ENCODE peak calls at places on chromosome 6, in six cellular contexts. One of them, this sample, is unnamed.

GRCh38 chr6:31419842-31420241 is 16.4 kb downstream of the MICA start:
- DNase-seq in RWPE1: no peak
- DNase-seq in type B pancreatic cell: no peak
- DNase-seq in fibroblast of the aortic adventitia: no peak
- DNase-seq in OCI-LY7: no peak
- DNase-seq in psoas muscle: no peak
- DNase-seq in this sample: no peak

GRCh38 chr6:148868901-148869300 is 122.1 kb downstream of the UST start:
- DNase-seq in RWPE1: no peak
- DNase-seq in type B pancreatic cell: no peak
- DNase-seq in fibroblast of the aortic adventitia: peak
- DNase-seq in OCI-LY7: no peak
- DNase-seq in psoas muscle: no peak
- DNase-seq in this sample: no peak

GRCh38 chr6:139525415-139525814 is 151.0 kb upstream of the CITED2 start:
- DNase-seq in RWPE1: no peak
- DNase-seq in type B pancreatic cell: no peak
- DNase-seq in fibroblast of the aortic adventitia: no peak
- DNase-seq in OCI-LY7: no peak
- DNase-seq in psoas muscle: no peak
- DNase-seq in this sample: no peak

GRCh38 chr6:157113389-157113788 is 209.9 kb downstream of the TMEM242 start:
- DNase-seq in RWPE1: no peak
- DNase-seq in type B pancreatic cell: no peak
- DNase-seq in fibroblast of the aortic adventitia: no peak
- DNase-seq in OCI-LY7: no peak
- DNase-seq in psoas muscle: no peak
- DNase-seq in this sample: no peak

GRCh38 chr6:48449002-48449401 is 338.0 kb upstream of the PTCHD4 start:
- DNase-seq in RWPE1: no peak
- DNase-seq in type B pancreatic cell: no peak
- DNase-seq in fibroblast of the aortic adventitia: peak
- DNase-seq in OCI-LY7: no peak
- DNase-seq in psoas muscle: no peak
- DNase-seq in this sample: no peak

GRCh38 chr6:1873781-1874180 is 264.1 kb downstream of the FOXC1 start:
- DNase-seq in RWPE1: no peak
- DNase-seq in type B pancreatic cell: no peak
- DNase-seq in fibroblast of the aortic adventitia: no peak
- DNase-seq in OCI-LY7: no peak
- DNase-seq in psoas muscle: no peak
- DNase-seq in this sample: no peak

GRCh38 chr6:168035098-168035660 is 37.7 kb downstream of the KIF25 start:
- DNase-seq in RWPE1: peak
- DNase-seq in type B pancreatic cell: peak
- DNase-seq in fibroblast of the aortic adventitia: peak
- DNase-seq in OCI-LY7: no peak
- DNase-seq in psoas muscle: peak
- DNase-seq in this sample: peak

GRCh38 chr6:131250121-131250520 is 114.9 kb downstream of the AKAP7 start:
- DNase-seq in RWPE1: no peak
- DNase-seq in type B pancreatic cell: no peak
- DNase-seq in fibroblast of the aortic adventitia: peak
- DNase-seq in OCI-LY7: peak
- DNase-seq in psoas muscle: peak
- DNase-seq in this sample: peak

GRCh38 chr6:150865043-150865405 is 478 bp upstream of the MTHFD1L start:
- DNase-seq in RWPE1: no peak
- DNase-seq in type B pancreatic cell: no peak
- DNase-seq in fibroblast of the aortic adventitia: peak
- DNase-seq in OCI-LY7: no peak
- DNase-seq in psoas muscle: no peak
- DNase-seq in this sample: no peak

GRCh38 chr6:89667872-89668556 is 29.5 kb upstream of the LYRM2 start:
- DNase-seq in RWPE1: no peak
- DNase-seq in type B pancreatic cell: no peak
- DNase-seq in fibroblast of the aortic adventitia: peak
- DNase-seq in OCI-LY7: no peak
- DNase-seq in psoas muscle: no peak
- DNase-seq in this sample: no peak

GRCh38 chr6:53377793-53378192 is 29.0 kb upstream of the ELOVL5 start:
- DNase-seq in RWPE1: no peak
- DNase-seq in type B pancreatic cell: no peak
- DNase-seq in fibroblast of the aortic adventitia: peak
- DNase-seq in OCI-LY7: no peak
- DNase-seq in psoas muscle: no peak
- DNase-seq in this sample: no peak

GRCh38 chr6:107673076-107673494 is 151.0 kb downstream of the SCML4 start:
- DNase-seq in RWPE1: no peak
- DNase-seq in type B pancreatic cell: no peak
- DNase-seq in fibroblast of the aortic adventitia: no peak
- DNase-seq in OCI-LY7: no peak
- DNase-seq in psoas muscle: peak
- DNase-seq in this sample: no peak

GRCh38 chr6:168017629-168018028 is 20.2 kb downstream of the KIF25 start:
- DNase-seq in RWPE1: no peak
- DNase-seq in type B pancreatic cell: no peak
- DNase-seq in fibroblast of the aortic adventitia: no peak
- DNase-seq in OCI-LY7: no peak
- DNase-seq in psoas muscle: no peak
- DNase-seq in this sample: no peak

GRCh38 chr6:90496617-90497016 is 90.3 kb downstream of the MAP3K7 start:
- DNase-seq in RWPE1: no peak
- DNase-seq in type B pancreatic cell: no peak
- DNase-seq in fibroblast of the aortic adventitia: no peak
- DNase-seq in OCI-LY7: no peak
- DNase-seq in psoas muscle: no peak
- DNase-seq in this sample: no peak

GRCh38 chr6:130215526-130215925 is 7.2 kb downstream of the SAMD3 start:
- DNase-seq in RWPE1: no peak
- DNase-seq in type B pancreatic cell: no peak
- DNase-seq in fibroblast of the aortic adventitia: no peak
- DNase-seq in OCI-LY7: no peak
- DNase-seq in psoas muscle: no peak
- DNase-seq in this sample: no peak

GRCh38 chr6:30557683-30557981 is 537 bp downstream of the PRR3 start:
- DNase-seq in RWPE1: no peak
- DNase-seq in type B pancreatic cell: no peak
- DNase-seq in fibroblast of the aortic adventitia: no peak
- DNase-seq in OCI-LY7: peak
- DNase-seq in psoas muscle: no peak
- DNase-seq in this sample: no peak

GRCh38 chr6:155171747-155172191 is 92.0 kb upstream of the CLDN20 start:
- DNase-seq in RWPE1: no peak
- DNase-seq in type B pancreatic cell: no peak
- DNase-seq in fibroblast of the aortic adventitia: peak
- DNase-seq in OCI-LY7: no peak
- DNase-seq in psoas muscle: no peak
- DNase-seq in this sample: no peak

GRCh38 chr6:3444276-3445088 is 12.4 kb downstream of the SLC22A23 start:
- DNase-seq in RWPE1: no peak
- DNase-seq in type B pancreatic cell: no peak
- DNase-seq in fibroblast of the aortic adventitia: no peak
- DNase-seq in OCI-LY7: no peak
- DNase-seq in psoas muscle: no peak
- DNase-seq in this sample: no peak

GRCh38 chr6:167937948-167938911 is 59.2 kb upstream of the KIF25 start:
- DNase-seq in RWPE1: peak
- DNase-seq in type B pancreatic cell: no peak
- DNase-seq in fibroblast of the aortic adventitia: no peak
- DNase-seq in OCI-LY7: no peak
- DNase-seq in psoas muscle: no peak
- DNase-seq in this sample: no peak

GRCh38 chr6:38583523-38583922 is 56.2 kb downstream of the BTBD9 start:
- DNase-seq in RWPE1: no peak
- DNase-seq in type B pancreatic cell: no peak
- DNase-seq in fibroblast of the aortic adventitia: no peak
- DNase-seq in OCI-LY7: no peak
- DNase-seq in psoas muscle: no peak
- DNase-seq in this sample: no peak

GRCh38 chr6:133590814-133591213 is 298.1 kb upstream of the TCF21 start:
- DNase-seq in RWPE1: peak
- DNase-seq in type B pancreatic cell: no peak
- DNase-seq in fibroblast of the aortic adventitia: peak
- DNase-seq in OCI-LY7: no peak
- DNase-seq in psoas muscle: no peak
- DNase-seq in this sample: no peak

GRCh38 chr6:157323924-157324276 is 581 bp upstream of the TMEM242 start:
- DNase-seq in RWPE1: peak
- DNase-seq in type B pancreatic cell: peak
- DNase-seq in fibroblast of the aortic adventitia: peak
- DNase-seq in OCI-LY7: peak
- DNase-seq in psoas muscle: peak
- DNase-seq in this sample: peak

GRCh38 chr6:170132011-170132521 is 158.8 kb downstream of the DLL1 start:
- DNase-seq in RWPE1: no peak
- DNase-seq in type B pancreatic cell: peak
- DNase-seq in fibroblast of the aortic adventitia: no peak
- DNase-seq in OCI-LY7: no peak
- DNase-seq in psoas muscle: no peak
- DNase-seq in this sample: no peak

GRCh38 chr6:106133040-106133439 is 46.9 kb downstream of the PRDM1 start:
- DNase-seq in RWPE1: no peak
- DNase-seq in type B pancreatic cell: no peak
- DNase-seq in fibroblast of the aortic adventitia: no peak
- DNase-seq in OCI-LY7: no peak
- DNase-seq in psoas muscle: no peak
- DNase-seq in this sample: no peak

GRCh38 chr6:293185-294174 is 1.2 kb downstream of the DUSP22 start:
- DNase-seq in RWPE1: peak
- DNase-seq in type B pancreatic cell: peak
- DNase-seq in fibroblast of the aortic adventitia: peak
- DNase-seq in OCI-LY7: peak
- DNase-seq in psoas muscle: peak
- DNase-seq in this sample: no peak

GRCh38 chr6:26537846-26538571 is at the start of gene HMGN4:
- DNase-seq in RWPE1: peak
- DNase-seq in type B pancreatic cell: peak
- DNase-seq in fibroblast of the aortic adventitia: peak
- DNase-seq in OCI-LY7: peak
- DNase-seq in psoas muscle: peak
- DNase-seq in this sample: peak
- TF ChIP-seq CTCF in RWPE1: no peak
- TF ChIP-seq CTCF in type B pancreatic cell: no peak
- TF ChIP-seq CTCF in fibroblast of the aortic adventitia: no peak
- TF ChIP-seq CTCF in OCI-LY7: peak
- TF ChIP-seq CTCF in psoas muscle: no peak
- TF ChIP-seq CTCF in this sample: no peak

GRCh38 chr6:15270402-15270801 is 24.5 kb downstream of the JARID2 start:
- DNase-seq in RWPE1: no peak
- DNase-seq in type B pancreatic cell: no peak
- DNase-seq in fibroblast of the aortic adventitia: no peak
- DNase-seq in OCI-LY7: no peak
- DNase-seq in psoas muscle: no peak
- DNase-seq in this sample: no peak

GRCh38 chr6:15276036-15276435 is 30.2 kb downstream of the JARID2 start:
- DNase-seq in RWPE1: no peak
- DNase-seq in type B pancreatic cell: no peak
- DNase-seq in fibroblast of the aortic adventitia: no peak
- DNase-seq in OCI-LY7: no peak
- DNase-seq in psoas muscle: no peak
- DNase-seq in this sample: no peak

GRCh38 chr6:15272562-15272961 is 26.7 kb downstream of the JARID2 start:
- DNase-seq in RWPE1: no peak
- DNase-seq in type B pancreatic cell: no peak
- DNase-seq in fibroblast of the aortic adventitia: no peak
- DNase-seq in OCI-LY7: no peak
- DNase-seq in psoas muscle: no peak
- DNase-seq in this sample: no peak

GRCh38 chr6:15279047-15279661 is 33.3 kb downstream of the JARID2 start:
- DNase-seq in RWPE1: no peak
- DNase-seq in type B pancreatic cell: no peak
- DNase-seq in fibroblast of the aortic adventitia: no peak
- DNase-seq in OCI-LY7: no peak
- DNase-seq in psoas muscle: no peak
- DNase-seq in this sample: no peak

GRCh38 chr6:15274696-15275387 is 29.0 kb downstream of the JARID2 start:
- DNase-seq in RWPE1: no peak
- DNase-seq in type B pancreatic cell: no peak
- DNase-seq in fibroblast of the aortic adventitia: peak
- DNase-seq in OCI-LY7: no peak
- DNase-seq in psoas muscle: no peak
- DNase-seq in this sample: no peak
- TF ChIP-seq CTCF in RWPE1: no peak
- TF ChIP-seq CTCF in type B pancreatic cell: no peak
- TF ChIP-seq CTCF in fibroblast of the aortic adventitia: peak
- TF ChIP-seq CTCF in OCI-LY7: peak
- TF ChIP-seq CTCF in psoas muscle: peak
- TF ChIP-seq CTCF in this sample: no peak

GRCh38 chr6:161434921-161435411 is 161.1 kb upstream of the AGPAT4 start:
- DNase-seq in RWPE1: peak
- DNase-seq in type B pancreatic cell: no peak
- DNase-seq in fibroblast of the aortic adventitia: peak
- DNase-seq in OCI-LY7: no peak
- DNase-seq in psoas muscle: no peak
- DNase-seq in this sample: no peak

GRCh38 chr6:161435426-161436065 is 161.7 kb upstream of the AGPAT4 start:
- DNase-seq in RWPE1: no peak
- DNase-seq in type B pancreatic cell: no peak
- DNase-seq in fibroblast of the aortic adventitia: no peak
- DNase-seq in OCI-LY7: no peak
- DNase-seq in psoas muscle: no peak
- DNase-seq in this sample: no peak

GRCh38 chr6:161436106-161436876 is 162.4 kb upstream of the AGPAT4 start:
- DNase-seq in RWPE1: no peak
- DNase-seq in type B pancreatic cell: no peak
- DNase-seq in fibroblast of the aortic adventitia: no peak
- DNase-seq in OCI-LY7: no peak
- DNase-seq in psoas muscle: no peak
- DNase-seq in this sample: no peak

GRCh38 chr6:161432546-161432945 is 158.7 kb upstream of the AGPAT4 start:
- DNase-seq in RWPE1: no peak
- DNase-seq in type B pancreatic cell: no peak
- DNase-seq in fibroblast of the aortic adventitia: no peak
- DNase-seq in OCI-LY7: no peak
- DNase-seq in psoas muscle: no peak
- DNase-seq in this sample: no peak

GRCh38 chr6:161434331-161434730 is 160.5 kb upstream of the AGPAT4 start:
- DNase-seq in RWPE1: no peak
- DNase-seq in type B pancreatic cell: no peak
- DNase-seq in fibroblast of the aortic adventitia: peak
- DNase-seq in OCI-LY7: no peak
- DNase-seq in psoas muscle: no peak
- DNase-seq in this sample: no peak
- TF ChIP-seq CTCF in RWPE1: no peak
- TF ChIP-seq CTCF in type B pancreatic cell: no peak
- TF ChIP-seq CTCF in fibroblast of the aortic adventitia: no peak
- TF ChIP-seq CTCF in OCI-LY7: no peak
- TF ChIP-seq CTCF in psoas muscle: no peak
- TF ChIP-seq CTCF in this sample: no peak

DNA sequence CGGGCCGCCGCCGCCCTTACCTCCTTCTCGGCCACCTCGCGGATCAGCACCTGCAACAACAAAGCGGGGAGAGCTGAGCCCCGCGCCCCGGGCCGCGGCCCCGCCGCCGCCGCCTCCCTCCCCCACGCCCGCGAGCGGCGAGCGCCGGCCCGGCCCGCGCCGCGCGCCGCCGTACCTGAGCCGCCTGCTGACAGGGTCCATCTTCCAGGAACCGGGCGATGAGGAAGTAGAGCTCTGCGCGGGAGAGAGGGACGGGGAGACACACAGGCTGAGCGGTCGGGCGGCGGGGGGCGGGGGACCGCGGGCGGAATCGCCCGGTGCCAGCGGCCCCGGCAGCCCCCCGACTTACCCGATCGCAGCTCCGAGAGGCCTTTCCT is 386 bp downstream of the PHIP start:
- DNase-seq in RWPE1: peak
- DNase-seq in type B pancreatic cell: no peak
- DNase-seq in fibroblast of the aortic adventitia: no peak
- DNase-seq in OCI-LY7: peak
- DNase-seq in psoas muscle: no peak
- DNase-seq in this sample: no peak
- TF ChIP-seq CTCF in RWPE1: no peak
- TF ChIP-seq CTCF in type B pancreatic cell: no peak
- TF ChIP-seq CTCF in fibroblast of the aortic adventitia: no peak
- TF ChIP-seq CTCF in OCI-LY7: no peak
- TF ChIP-seq CTCF in psoas muscle: no peak
- TF ChIP-seq CTCF in this sample: no peak

This sample was measured in neural crest cell.